ENCODE peak calls at places on chromosomes 1 and 21, in four cellular contexts. B is fibroblast of the aortic adventitia; O is activated naive CD8-positive, alpha-beta T cell treated with anti-CD3 and anti-CD28 coated beads for 36 hours; F is stimulated activated CD4-positive, alpha-beta T cell treated with anti-CD3 and anti-CD28 coated beads, Interleukin-4, amount 100 ng/mL, for 24 hours. Q is an unnamed sample.

GRCh38 chr1:173862769-173863223 is 5.0 kb downstream of the GAS5 start:
- DNase-seq in B (no peak), F (no peak), O (peak), Q (no peak)

GRCh38 chr1:241045659-241046058 is 311.3 kb downstream of the RGS7 start:
- DNase-seq in F (no peak), O (no peak), B (no peak), Q (no peak)

GRCh38 chr1:37726191-37726590 is 33.9 kb downstream of the CDCA8 start:
- DNase-seq in F (no peak), B (no peak), O (no peak), Q (no peak)

GRCh38 chr21:35814858-35815619 is 245.3 kb downstream of the SETD4 start:
- DNase-seq in B (no peak), O (no peak), F (no peak), Q (no peak)

GRCh38 chr1:231335663-231336602 is 1.7 kb downstream of the EXOC8 start:
- DNase-seq in F (no peak), O (no peak), B (no peak), Q (no peak)

GRCh38 chr1:109794319-109795132 is 30.8 kb upstream of the EPS8L3 start:
- DNase-seq in O (no peak), B (no peak), F (no peak), Q (no peak)

GRCh38 chr1:171803056-171803455 is 21.6 kb downstream of the METTL13 start:
- DNase-seq in O (no peak), B (peak), F (no peak), Q (peak)

GRCh38 chr1:24659993-24660665 is 17.0 kb downstream of the SRRM1 start:
- DNase-seq in F (no peak), O (no peak), B (peak), Q (no peak)

GRCh38 chr1:6819641-6820040 is 34.4 kb downstream of the CAMTA1 start:
- DNase-seq in F (no peak), B (peak), O (no peak), Q (no peak)

GRCh38 chr1:179743679-179744400 is 749 bp downstream of the FAM163A start:
- DNase-seq in B (no peak), O (peak), F (no peak), Q (no peak)

GRCh38 chr1:53987880-53988279 is 30.1 kb downstream of the LDLRAD1 start:
- DNase-seq in B (peak), O (no peak), F (no peak), Q (no peak)

GRCh38 chr1:60283690-60284089 is 210.1 kb upstream of the C1orf87 start:
- DNase-seq in O (no peak), F (no peak), B (peak), Q (no peak)

GRCh38 chr1:116115476-116115875 is 4.3 kb downstream of the MAB21L3 start:
- DNase-seq in F (no peak), B (peak), O (no peak), Q (peak)

GRCh38 chr1:234915923-234916675 is 212.5 kb downstream of the TOMM20 start:
- DNase-seq in B (no peak), O (no peak), F (no peak), Q (no peak)

GRCh38 chr1:75614455-75615379 is 3.8 kb upstream of the SLC44A5 start:
- DNase-seq in B (no peak), O (peak), F (peak), Q (no peak)

GRCh38 chr1:56788102-56788501 is 31.1 kb downstream of the FYB2 start:
- DNase-seq in F (no peak), O (no peak), B (no peak), Q (no peak)

GRCh38 chr1:16441312-16441641 is 753 bp downstream of the NECAP2 start:
- DNase-seq in B (peak), F (no peak), O (no peak), Q (peak)

GRCh38 chr1:30730351-30731108 is 7.1 kb upstream of the MATN1 start:
- DNase-seq in F (no peak), O (no peak), B (no peak), Q (no peak)

GRCh38 chr1:46094454-46094853 is 38.0 kb downstream of the PIK3R3 start:
- DNase-seq in O (no peak), F (no peak), B (peak), Q (no peak)

GRCh38 chr1:9316080-9316444 is 23.4 kb downstream of the SPSB1 start:
- DNase-seq in O (peak), B (no peak), F (peak), Q (no peak)

GRCh38 chr1:64983110-64983509 is 16.8 kb upstream of the JAK1 start:
- DNase-seq in B (peak), O (no peak), F (no peak), Q (no peak)

GRCh38 chr1:7207875-7208646 is 422.8 kb downstream of the CAMTA1 start:
- DNase-seq in B (peak), F (no peak), O (peak), Q (no peak)

GRCh38 chr21:45973475-45974072 is 8.0 kb upstream of the COL6A1 start:
- DNase-seq in B (peak), F (peak), O (peak), Q (no peak)

GRCh38 chr1:205488074-205488723 is 16.3 kb upstream of the CDK18 start:
- DNase-seq in F (peak), B (peak), O (peak), Q (no peak)

GRCh38 chr1:167128261-167129227 is 34.7 kb downstream of the STYXL2 start:
- DNase-seq in F (no peak), O (no peak), B (no peak), Q (no peak)

GRCh38 chr1:209652873-209653401 is 712 bp upstream of the LAMB3 start:
- DNase-seq in F (peak), B (peak), O (peak), Q (no peak)

GRCh38 chr1:94873520-94874351 is 53.2 kb downstream of the CNN3 start:
- DNase-seq in F (no peak), B (peak), O (no peak), Q (no peak)

GRCh38 chr1:18580087-18580486 is 50.6 kb upstream of the PAX7 start:
- DNase-seq in O (no peak), F (no peak), B (no peak), Q (no peak)

GRCh38 chr1:98102369-98103030 is 181.7 kb upstream of the DPYD start:
- DNase-seq in O (no peak), F (no peak), B (peak), Q (peak)

GRCh38 chr1:101733340-101733739 is 263.4 kb downstream of the OLFM3 start:
- DNase-seq in B (no peak), F (no peak), O (no peak), Q (no peak)

GRCh38 chr1:6234502-6235295 is 1.1 kb downstream of the ICMT start:
- DNase-seq in O (no peak), B (peak), F (no peak), Q (no peak)

GRCh38 chr1:99645699-99646531 is at the start of gene PALMD:
- DNase-seq in O (no peak), F (no peak), B (no peak), Q (no peak)

GRCh38 chr1:115332813-115333608 is 5.0 kb downstream of the NGF start:
- DNase-seq in F (no peak), B (peak), O (no peak), Q (peak)

GRCh38 chr1:37851782-37852210 is 7.6 kb downstream of the MTF1 start:
- DNase-seq in F (no peak), O (no peak), B (no peak), Q (no peak)

GRCh38 chr1:45974541-45975269 is 157.7 kb downstream of the PIK3R3 start:
- DNase-seq in B (peak), O (no peak), F (no peak), Q (no peak)

GRCh38 chr21:41953831-41954653 is at the start of gene C2CD2:
- DNase-seq in B (peak), F (peak), O (peak), Q (no peak)

GRCh38 chr1:114428083-114428754 is 82.8 kb downstream of the TRIM33 start:
- DNase-seq in O (no peak), F (no peak), B (peak), Q (peak)

GRCh38 chr21:46457801-46458314 is 833 bp upstream of the DIP2A start:
- DNase-seq in O (peak), F (peak), B (peak), Q (no peak)